ENCODE peak calls at places on chromosomes 2 and 18, in seven cellular contexts. D is stimulated activated CD4-positive, alpha-beta T cell treated with anti-CD3 and anti-CD28 coated beads, TNF-alpha, amount 100 ng/mL, for 4 hours; R is cardiac fibroblast; L is activated T-cell treated with anti-CD3 and anti-CD28 coated beads, Interleukin-2, amount 50 U/mL, for 72 hours; O is T-helper 2 cell; A is endothelial cell; F is left kidney. N is an unnamed sample.

GRCh38 chr2:114527330-114527983 is 85.0 kb downstream of the DPP10 start:
- DNase-seq in D (no peak), R (no peak), L (no peak), O (no peak), A (no peak), F (no peak), N (no peak)

GRCh38 chr2:232502901-232503791 is 15.5 kb upstream of the ECEL1 start:
- DNase-seq in D (peak; percentile 12), R (peak; percentile 16), L (peak; percentile 70), O (no peak), A (no peak), F (peak; percentile 83), N (peak; percentile 55)

GRCh38 chr2:10467401-10467800 is 19.3 kb upstream of the ODC1 start:
- DNase-seq in D (no peak), R (no peak), L (no peak), O (no peak), A (peak; percentile 22), F (peak; percentile 52), N (no peak)

GRCh38 chr2:20504174-20504573 is 57.3 kb downstream of the RHOB start:
- DNase-seq in D (no peak), R (no peak), L (no peak), O (no peak), A (no peak), F (no peak), N (no peak)

GRCh38 chr2:118148133-118148532 is 59.9 kb downstream of the INSIG2 start:
- DNase-seq in D (no peak), R (no peak), L (no peak), O (no peak), A (no peak), F (no peak), N (no peak)

GRCh38 chr2:2868065-2868464 is 509.6 kb downstream of the EIPR1 start:
- DNase-seq in D (no peak), R (no peak), L (no peak), O (no peak), A (no peak), F (no peak), N (no peak)

GRCh38 chr2:126947090-126947404 is 48.4 kb downstream of the TEX51 start:
- DNase-seq in D (no peak), R (no peak), L (no peak), O (no peak), A (no peak), F (peak; percentile 53), N (no peak)

GRCh38 chr2:177506506-177506905 is 113.9 kb downstream of the AGPS start:
- DNase-seq in D (no peak), R (no peak), L (no peak), O (no peak), A (no peak), F (no peak), N (no peak)

GRCh38 chr2:127574656-127575055 is 39.2 kb downstream of the MYO7B start:
- DNase-seq in D (no peak), R (no peak), L (no peak), O (no peak), A (no peak), F (no peak), N (no peak)

GRCh38 chr2:65383571-65384488 is 48.6 kb downstream of the SPRED2 start:
- DNase-seq in D (no peak), R (no peak), L (no peak), O (no peak), A (no peak), F (peak; percentile 65), N (no peak)

GRCh38 chr18:56696966-56697365 is 45.8 kb downstream of the WDR7 start:
- DNase-seq in D (no peak), R (peak; percentile 56), L (no peak), O (no peak), A (no peak), F (no peak), N (no peak)

GRCh38 chr2:31987454-31987853 is 23.4 kb downstream of the MEMO1 start:
- DNase-seq in D (no peak), R (peak; percentile 84), L (no peak), O (no peak), A (no peak), F (no peak), N (no peak)

GRCh38 chr18:2570772-2571199 is 519 bp downstream of the METTL4 start:
- DNase-seq in D (no peak), R (peak; percentile 73), L (peak; percentile 63), O (peak; percentile 28), A (peak; percentile 66), F (peak; percentile 92), N (peak; percentile 45)

GRCh38 chr2:70962885-70963878 is 15.2 kb upstream of the ANKRD53 start:
- DNase-seq in D (no peak), R (no peak), L (no peak), O (no peak), A (no peak), F (no peak), N (no peak)

GRCh38 chr18:21484851-21485636 is 115.5 kb downstream of the ESCO1 start:
- DNase-seq in D (no peak), R (peak; percentile 34), L (no peak), O (no peak), A (no peak), F (peak; percentile 23), N (no peak)

GRCh38 chr2:217329023-217329431 is 469.2 kb upstream of the TNP1 start:
- DNase-seq in D (no peak), R (no peak), L (no peak), O (no peak), A (no peak), F (no peak), N (no peak)

GRCh38 chr2:64402876-64403275 is 51.1 kb upstream of the LGALSL start:
- DNase-seq in D (no peak), R (peak; percentile 72), L (no peak), O (no peak), A (no peak), F (no peak), N (no peak)

GRCh38 chr2:161307676-161308075 is 549 bp upstream of the PSMD14 start:
- DNase-seq in D (no peak), R (no peak), L (no peak), O (no peak), A (no peak), F (no peak), N (no peak)

GRCh38 chr2:25086070-25086560 is 44.2 kb downstream of the EFR3B start:
- DNase-seq in D (no peak), R (no peak), L (no peak), O (no peak), A (no peak), F (no peak), N (no peak)

GRCh38 chr2:231334981-231335380 is 60.5 kb upstream of the B3GNT7 start:
- DNase-seq in D (no peak), R (no peak), L (no peak), O (no peak), A (no peak), F (no peak), N (no peak)

GRCh38 chr2:170014769-170015168 is 163.2 kb upstream of the MYO3B start:
- DNase-seq in D (no peak), R (no peak), L (no peak), O (no peak), A (no peak), F (no peak), N (no peak)

GRCh38 chr18:37006742-37007141 is 177.8 kb downstream of the KIAA1328 start:
- DNase-seq in D (no peak), R (no peak), L (no peak), O (no peak), A (no peak), F (no peak), N (no peak)

GRCh38 chr2:762646-763045 is 85.4 kb upstream of the TMEM18 start:
- DNase-seq in D (no peak), R (no peak), L (no peak), O (no peak), A (no peak), F (peak; percentile 71), N (no peak)

GRCh38 chr2:127061377-127062273 is 45.3 kb downstream of the BIN1 start:
- DNase-seq in D (no peak), R (peak; percentile 60), L (no peak), O (no peak), A (peak; percentile 74), F (peak; percentile 59), N (no peak)

GRCh38 chr2:56357655-56358295 is 174.0 kb downstream of the CCDC85A start:
- DNase-seq in D (no peak), R (peak; percentile 72), L (no peak), O (no peak), A (no peak), F (peak; percentile 12), N (no peak)

GRCh38 chr2:29113891-29114321 is 1.3 kb upstream of the CLIP4 start:
- DNase-seq in D (no peak), R (peak; percentile 90), L (no peak), O (no peak), A (no peak), F (no peak), N (no peak)

GRCh38 chr2:37379881-37380296 is 35.5 kb downstream of the QPCT start:
- DNase-seq in D (no peak), R (no peak), L (no peak), O (no peak), A (no peak), F (no peak), N (no peak)

GRCh38 chr2:166516712-166517303 is 22.8 kb upstream of the SCN7A start:
- DNase-seq in D (no peak), R (peak; percentile 51), L (peak; percentile 1), O (no peak), A (peak; percentile 56), F (peak; percentile 62), N (no peak)

GRCh38 chr18:46332956-46333355 is 228.8 kb downstream of the HAUS1 start:
- DNase-seq in D (no peak), R (no peak), L (no peak), O (no peak), A (no peak), F (peak; percentile 84), N (no peak)

N was measured in naive thymus-derived CD4-positive, alpha-beta T cell.